ENCODE peak calls at places on chromosomes 1 and 21, in nine cellular contexts. V, S, T, C, N, X, Q, Y and I are unnamed samples. For H3K9me3 and H3K4me1, the result is how much of the 10 kb centered on the place peaks cover.

GRCh38 chr1:222369991-222370910 is 177.7 kb downstream of the HHIPL2 start:
- DNase-seq in Q (no peak), Y (no peak), C (no peak), N (peak), T (peak), S (no peak), X (no peak), V (no peak), I (peak)

GRCh38 chr1:246961939-246962373 is 30.2 kb upstream of the AHCTF1 start:
- DNase-seq in X (peak), N (no peak), C (no peak), S (peak), V (no peak), T (no peak), Q (peak), Y (peak), I (no peak)

GRCh38 chr1:161092621-161093028 is 3.3 kb upstream of the NECTIN4 start:
- DNase-seq in X (no peak), T (no peak), Y (no peak), Q (no peak), S (no peak), C (no peak), N (peak), V (no peak), I (no peak)

GRCh38 chr1:17869826-17870225 is 114.7 kb downstream of the ACTL8 start:
- DNase-seq in Y (no peak), S (no peak), Q (no peak), N (no peak), X (no peak), V (no peak), C (no peak), T (no peak), I (no peak)

GRCh38 chr1:77953907-77954306 is 25.0 kb downstream of the FUBP1 start:
- DNase-seq in Q (no peak), Y (no peak), T (no peak), S (no peak), N (no peak), C (no peak), X (no peak), V (no peak), I (no peak)

GRCh38 chr1:198397208-198397808 is 143.2 kb downstream of the ATP6V1G3 start:
- DNase-seq in V (no peak), C (no peak), X (no peak), S (no peak), Q (no peak), T (no peak), N (no peak), Y (no peak), I (no peak)

GRCh38 chr21:30942192-30942591 is 60.8 kb upstream of the KRTAP11-1 start:
- DNase-seq in Q (no peak), X (no peak), Y (no peak), T (no peak), S (no peak), N (no peak), C (no peak), V (no peak), I (no peak)

GRCh38 chr1:78297828-78298227 is 192.9 kb upstream of the PTGFR start:
- DNase-seq in T (no peak), Y (no peak), Q (no peak), S (no peak), C (no peak), V (no peak), X (no peak), N (no peak), I (no peak)

GRCh38 chr1:183039985-183040447 is 16.8 kb downstream of the LAMC1 start:
- DNase-seq in Y (no peak), V (no peak), T (no peak), N (peak), X (peak), Q (no peak), C (no peak), S (no peak), I (peak)

GRCh38 chr21:26941436-26941835 is 25.5 kb downstream of the ADAMTS5 start:
- DNase-seq in S (no peak), Q (no peak), C (no peak), T (no peak), N (no peak), Y (no peak), V (no peak), X (no peak), I (no peak)

GRCh38 chr1:18883636-18884418 is 18.5 kb downstream of the ALDH4A1 start:
- DNase-seq in N (peak), T (no peak), S (peak), Y (peak), C (peak), V (peak), Q (peak), X (peak), I (peak)

GRCh38 chr21:42561742-42562141 is 48.1 kb downstream of the SLC37A1 start:
- DNase-seq in N (no peak), Q (peak), C (no peak), Y (no peak), T (no peak), X (no peak), S (peak), V (peak), I (no peak)

GRCh38 chr1:100543640-100544039 is 5.7 kb downstream of the GPR88 start:
- DNase-seq in X (no peak), V (no peak), N (peak), S (no peak), Y (no peak), T (no peak), C (peak), Q (peak), I (no peak)

GRCh38 chr1:25023826-25024225 is 93.8 kb upstream of the RUNX3 start:
- DNase-seq in Q (no peak), X (no peak), T (no peak), Y (no peak), C (no peak), N (no peak), S (no peak), V (peak), I (no peak)

GRCh38 chr1:53643881-53644390 is 95.0 kb downstream of the GLIS1 start:
- DNase-seq in C (no peak), Y (peak), Q (no peak), N (no peak), V (peak), T (no peak), X (no peak), S (no peak), I (no peak)

GRCh38 chr1:37274896-37275631 is 199.3 kb upstream of the ZC3H12A start:
- DNase-seq in S (no peak), T (no peak), Y (no peak), Q (no peak), N (no peak), C (peak), X (no peak), V (no peak), I (no peak)

GRCh38 chr21:33541105-33541711 is 709 bp downstream of the GART start:
- DNase-seq in V (no peak), N (no peak), T (no peak), C (peak), Y (no peak), Q (no peak), X (no peak), S (no peak), I (no peak)

GRCh38 chr1:151888972-151889570 is 20.2 kb downstream of the THEM4 start:
- DNase-seq in Y (no peak), N (no peak), T (no peak), V (no peak), X (peak), C (peak), S (no peak), Q (no peak), I (no peak)

GRCh38 chr1:236143104-236143948 is 987 bp downstream of the GPR137B start:
- DNase-seq in N (peak), T (no peak), S (peak), X (peak), C (peak), Y (no peak), V (no peak), Q (no peak), I (no peak)

GRCh38 chr1:236139495-236139894 is 2.8 kb upstream of the GPR137B start:
- DNase-seq in C (no peak), N (no peak), T (no peak), Q (no peak), V (no peak), Y (no peak), S (no peak), X (no peak), I (no peak)

GRCh38 chr1:236141447-236142357 is 637 bp upstream of the GPR137B start:
- DNase-seq in V (no peak), Y (peak), X (peak), N (peak), T (no peak), Q (peak), S (peak), C (peak), I (no peak)

GRCh38 chr1:236142358-236143103 is at the start of gene GPR137B:
- DNase-seq in T (no peak), S (peak), Y (peak), Q (peak), N (peak), C (peak), X (peak), V (peak), I (peak)

GRCh38 chr1:236140705-236141446 is 1.5 kb upstream of the GPR137B start:
- DNase-seq in N (peak), V (no peak), Y (no peak), X (no peak), Q (no peak), S (no peak), C (no peak), T (no peak), I (no peak)
- H3K4me3 ChIP-seq in N (peak), V (peak), Y (peak), X (peak), Q (no peak), S (peak), C (peak), T (peak), I (peak)

GRCh38 chr1:225366016-225366415 is 61.8 kb downstream of the LBR start:
- DNase-seq in X (no peak), Q (no peak), V (no peak), S (no peak), C (no peak), N (no peak), T (no peak), Y (no peak), I (no peak)
- H3K9me3 ChIP-seq in X (under half), Q (under half), V (under half), S (under half), C (under half), N (under half), T (under half), Y (under half), I (under half)

GRCh38 chr1:113800487-113800886 is 11.8 kb downstream of the RSBN1 start:
- DNase-seq in C (no peak), Q (no peak), Y (no peak), X (no peak), S (no peak), V (no peak), T (no peak), N (no peak), I (no peak)

GRCh38 chr1:113792471-113792870 is 19.8 kb downstream of the RSBN1 start:
- DNase-seq in N (no peak), V (no peak), Q (no peak), X (no peak), T (no peak), C (no peak), S (no peak), Y (no peak), I (no peak)

GRCh38 chr1:113792986-113793385 is 19.3 kb downstream of the RSBN1 start:
- DNase-seq in T (no peak), X (no peak), V (no peak), S (no peak), C (no peak), N (peak), Y (no peak), Q (no peak), I (no peak)

GRCh38 chr1:113793878-113794834 is 18.1 kb downstream of the RSBN1 start:
- DNase-seq in V (no peak), T (no peak), X (no peak), N (no peak), S (no peak), Q (peak), C (no peak), Y (no peak), I (no peak)

DNA sequence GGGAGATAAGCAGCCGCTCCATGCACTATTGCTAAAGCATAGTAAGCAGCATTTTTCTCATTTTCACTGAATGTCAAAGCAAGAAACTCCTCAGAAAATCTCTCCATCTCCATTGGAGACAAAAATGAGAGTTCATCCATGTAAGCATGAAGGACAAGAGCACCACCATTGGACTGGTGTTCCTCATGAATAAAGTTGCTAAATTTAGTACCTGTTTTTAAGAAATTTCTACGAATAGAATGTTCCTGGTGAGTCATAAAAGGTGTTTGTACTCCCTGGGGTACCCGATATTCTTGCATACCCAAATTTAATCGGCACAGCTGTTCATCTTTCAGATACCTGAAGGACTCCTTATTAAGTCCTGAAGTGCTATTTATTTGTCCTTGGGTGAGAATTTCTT is 14.8 kb downstream of the RSBN1 start:
- DNase-seq in T (no peak), X (no peak), V (no peak), N (no peak), Y (no peak), S (no peak), Q (no peak), C (no peak), I (no peak)
- H3K4me1 ChIP-seq in T (under half), X (under half), V (half or more), N (under half), Y (half or more), S (under half), Q (half or more), C (under half), I (under half)

GRCh38 chr1:207027921-207028320 is 4.6 kb downstream of the C1orf116 start:
- DNase-seq in V (no peak), N (no peak), Q (no peak), C (no peak), X (no peak), T (no peak), Y (no peak), S (no peak), I (no peak)

GRCh38 chr1:207028884-207029283 is 3.7 kb downstream of the C1orf116 start:
- DNase-seq in C (no peak), Q (no peak), V (no peak), X (no peak), S (no peak), Y (peak), T (no peak), N (peak), I (no peak)

GRCh38 chr1:207025144-207025880 is 7.2 kb downstream of the C1orf116 start:
- DNase-seq in V (no peak), C (peak), Y (peak), N (no peak), X (peak), Q (peak), T (no peak), S (no peak), I (no peak)

GRCh38 chr1:207026177-207026576 is 6.4 kb downstream of the C1orf116 start:
- DNase-seq in N (peak), X (no peak), V (no peak), S (no peak), C (no peak), Y (no peak), Q (no peak), T (no peak), I (no peak)

GRCh38 chr1:207027221-207027777 is 5.3 kb downstream of the C1orf116 start:
- DNase-seq in S (no peak), Y (peak), T (peak), X (no peak), Q (no peak), V (no peak), N (peak), C (no peak), I (peak)
- H3K4me3 ChIP-seq in S (no peak), Y (no peak), T (peak), X (no peak), Q (no peak), V (no peak), N (peak), C (no peak), I (no peak)

GRCh38 chr1:212301570-212301969 is 16.4 kb downstream of the PPP2R5A start:
- DNase-seq in N (no peak), Y (no peak), C (no peak), S (no peak), X (no peak), T (no peak), Q (no peak), V (no peak), I (no peak)

GRCh38 chr1:212310383-212310782 is 25.2 kb downstream of the PPP2R5A start:
- DNase-seq in C (no peak), Q (no peak), N (no peak), V (no peak), S (no peak), X (no peak), Y (no peak), T (no peak), I (no peak)

GRCh38 chr1:212309967-212310366 is 24.8 kb downstream of the PPP2R5A start:
- DNase-seq in X (no peak), V (no peak), T (no peak), N (no peak), S (no peak), Q (no peak), C (peak), Y (no peak), I (no peak)

GRCh38 chr1:212302745-212303383 is 17.7 kb downstream of the PPP2R5A start:
- DNase-seq in N (no peak), V (no peak), X (no peak), S (no peak), C (no peak), T (no peak), Y (no peak), Q (no peak), I (no peak)

GRCh38 chr1:212305342-212305741 is 20.1 kb downstream of the PPP2R5A start:
- DNase-seq in S (no peak), N (no peak), X (no peak), V (no peak), Y (no peak), C (no peak), T (no peak), Q (no peak), I (no peak)
- H3K9me3 ChIP-seq in S (under half), N (under half), X (under half), V (under half), Y (under half), C (under half), T (under half), Q (under half), I (under half)

DNA sequence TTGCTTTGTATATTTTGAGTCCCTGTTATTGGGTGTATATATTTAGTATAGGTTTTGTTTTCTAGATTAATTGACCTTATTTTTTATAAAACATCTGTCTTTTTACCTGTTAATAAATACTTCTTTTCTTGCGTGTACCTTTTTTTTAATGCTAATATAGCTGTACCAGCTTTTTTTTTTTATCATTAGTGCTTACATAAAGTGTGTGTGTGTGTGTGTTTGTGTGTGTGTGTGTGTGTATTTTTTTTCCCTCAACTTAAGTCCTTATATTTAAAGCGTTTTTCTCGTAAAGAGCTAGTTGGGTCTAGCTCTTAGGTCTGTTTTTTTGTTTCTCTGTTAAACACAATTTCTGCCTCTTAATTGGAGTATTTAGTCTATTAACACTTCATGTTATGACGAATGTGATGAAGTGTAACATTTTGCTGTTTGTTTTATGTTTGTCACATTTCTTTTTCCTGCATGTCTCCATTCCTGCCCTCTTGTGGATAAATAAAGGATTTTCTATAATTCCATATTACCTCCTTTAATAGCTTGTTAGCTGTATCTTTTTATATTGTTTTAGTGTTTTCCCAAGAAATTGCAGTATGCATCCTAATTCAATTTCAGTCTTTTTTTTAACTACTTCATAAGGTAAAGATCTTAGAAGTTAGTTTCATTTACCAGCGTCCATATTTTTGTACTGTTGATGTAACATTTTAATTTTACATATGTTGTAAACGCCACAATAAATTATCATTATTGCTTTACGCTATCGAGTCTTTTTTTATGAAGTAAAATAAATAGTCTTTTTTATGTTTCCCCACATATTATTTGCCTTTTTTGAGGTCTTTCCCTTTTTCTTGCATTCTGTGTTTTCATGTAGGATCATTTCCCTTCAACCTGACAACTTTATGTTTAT is 4.3 kb downstream of the PRMT2 start:
- DNase-seq in S (no peak), T (no peak), X (peak), C (no peak), N (no peak), Y (no peak), Q (no peak), V (no peak), I (no peak)
- H3K4me1 ChIP-seq in S (half or more), T (under half), X (under half), C (under half), N (under half), Y (half or more), Q (under half), V (under half), I (under half)

GRCh38 chr1:1359668-1360468 is 1.5 kb upstream of the MXRA8 start:
- DNase-seq in Y (no peak), X (no peak), C (no peak), V (peak), Q (no peak), S (peak), T (no peak), N (no peak), I (no peak)
- H3K4me3 ChIP-seq in Y (no peak), X (no peak), C (no peak), V (peak), Q (no peak), S (no peak), T (no peak), N (no peak), I (no peak)